ENCODE peak calls at places on chromosomes 4 and X, in four cellular contexts. Y, U, D and H are unnamed samples.

GRCh38 chrX:151816914-151817313 is 82.4 kb downstream of the CNGA2 start:
- DNase-seq in U (no peak), D (no peak), Y (no peak), H (no peak)

GRCh38 chr4:148444296-148445070 is 2.3 kb upstream of the NR3C2 start:
- DNase-seq in Y (peak; percentile 55), D (peak; percentile 32), U (peak; percentile 56), H (peak; percentile 42)

GRCh38 chr4:73674451-73674919 is 54.2 kb upstream of the RASSF6 start:
- DNase-seq in Y (no peak), D (no peak), U (no peak), H (no peak)

GRCh38 chr4:185599151-185599648 is 63.9 kb upstream of the PDLIM3 start:
- DNase-seq in D (no peak), Y (no peak), U (no peak), H (no peak)

GRCh38 chr4:143140696-143141095 is 44.0 kb upstream of the USP38 start:
- DNase-seq in U (peak; percentile 14), Y (no peak), D (no peak), H (no peak)

GRCh38 chr4:24752140-24752539 is 43.2 kb upstream of the SOD3 start:
- DNase-seq in U (no peak), D (no peak), Y (no peak), H (no peak)

GRCh38 chr4:73740353-73740778 is at the start of gene CXCL8:
- DNase-seq in Y (peak; percentile 84), D (no peak), U (no peak), H (peak; percentile 70)

GRCh38 chrX:34300871-34301270 is 168.8 kb upstream of the FAM47A start:
- DNase-seq in Y (peak; percentile 23), U (peak; percentile 16), D (no peak), H (no peak)

GRCh38 chrX:123860506-123860840 is 620 bp downstream of the XIAP start:
- DNase-seq in D (no peak), Y (peak; percentile 63), U (no peak), H (peak; percentile 38)

GRCh38 chrX:115449742-115450141 is 111.2 kb upstream of the PLS3 start:
- DNase-seq in U (no peak), D (no peak), Y (peak; percentile 12), H (peak; percentile 33)

DNA sequence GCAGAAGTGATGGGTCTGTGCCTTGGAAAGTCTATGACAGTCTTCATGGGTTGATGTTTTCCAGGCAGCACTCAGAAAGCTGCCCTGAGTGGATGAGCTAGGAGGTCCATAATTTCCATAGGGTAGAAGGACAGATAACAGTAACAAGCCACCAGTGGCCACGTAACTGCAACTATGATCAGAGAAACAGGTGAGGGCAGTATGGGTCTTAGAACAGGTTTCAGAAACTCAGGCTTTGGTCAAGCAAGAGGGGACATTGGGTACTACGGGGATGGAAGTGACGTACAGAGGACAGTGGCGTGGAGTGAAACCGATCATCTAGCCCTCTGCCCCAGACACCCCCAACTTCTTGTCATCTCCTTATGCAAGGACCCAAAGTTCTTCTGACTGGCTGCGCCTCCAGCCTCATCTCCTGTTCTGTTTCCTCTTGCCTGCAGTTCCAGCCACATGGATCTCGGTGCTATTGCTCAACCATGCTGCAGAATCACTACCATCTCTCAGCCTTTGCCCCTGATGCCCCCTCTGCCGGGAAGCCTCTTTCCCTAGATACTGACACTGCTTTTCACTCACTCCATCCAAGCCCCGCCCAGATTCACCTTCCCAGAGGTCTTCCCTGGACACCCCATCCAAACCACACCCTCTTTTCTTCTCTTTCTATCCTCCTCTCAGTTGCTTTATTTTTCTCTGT is 123.4 kb downstream of the MFAP3L start:
- DNase-seq in Y (no peak), U (no peak), D (no peak), H (no peak)
- TF ChIP-seq CTCF in Y (no peak), U (no peak), D (no peak), H (no peak)

DNA sequence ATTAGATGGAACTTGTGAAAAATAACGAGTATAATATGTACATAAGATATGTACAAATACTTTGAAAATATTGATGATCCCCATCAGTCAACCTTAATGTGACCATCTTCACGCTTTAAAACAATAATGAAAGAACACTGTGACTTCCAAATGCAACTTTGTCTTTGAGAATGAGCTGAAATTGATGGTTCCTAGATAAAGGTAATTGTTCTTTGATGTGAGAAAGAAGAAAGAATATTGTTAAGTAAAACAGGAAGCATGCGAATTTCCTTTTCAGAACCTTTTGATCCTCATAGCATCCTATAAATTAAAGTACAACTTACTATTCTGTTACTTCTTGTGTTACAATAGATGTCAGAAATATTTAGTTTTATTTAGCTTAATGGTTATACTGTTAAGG is 22.2 kb downstream of the IL2 start:
- DNase-seq in D (no peak), Y (no peak), U (no peak), H (no peak)
- TF ChIP-seq CTCF in D (no peak), Y (no peak), U (no peak), H (no peak)

GRCh38 chrX:148723551-148723950 is 223.1 kb downstream of the AFF2 start:
- DNase-seq in U (no peak), Y (no peak), D (no peak), H (no peak)
- TF ChIP-seq CTCF in U (no peak), Y (no peak), D (no peak), H (no peak)

DNA sequence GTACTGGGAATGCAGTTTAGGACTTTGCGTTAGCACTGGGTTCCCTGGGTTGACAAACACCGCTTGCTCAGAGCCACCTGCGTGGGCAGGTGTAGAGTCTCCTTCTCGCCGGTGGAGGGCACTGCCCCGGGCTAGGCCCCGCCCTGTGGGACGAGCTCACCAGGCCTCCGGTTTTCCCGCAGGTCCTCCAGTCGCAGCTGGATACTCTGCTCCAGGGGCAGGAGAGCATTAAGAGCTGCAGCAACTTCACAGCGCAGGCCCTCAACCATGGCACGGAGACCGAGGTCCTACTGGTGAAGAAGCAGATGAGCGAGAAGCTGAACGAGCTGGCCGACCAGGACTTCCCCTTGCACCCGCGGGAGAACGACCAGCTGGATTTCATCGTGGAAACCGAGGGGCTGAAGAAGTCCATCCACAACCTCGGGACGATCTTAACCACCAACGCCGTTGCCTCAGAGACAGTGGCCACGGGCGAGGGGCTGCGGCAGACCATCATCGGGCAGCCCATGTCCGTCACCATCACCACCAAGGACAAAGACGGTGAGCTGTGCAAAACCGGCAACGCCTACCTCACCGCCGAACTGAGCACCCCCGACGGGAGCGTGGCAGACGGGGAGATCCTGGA is 49.2 kb upstream of the MND1 start:
- DNase-seq in U (peak; percentile 18), Y (no peak), D (no peak), H (no peak)
- TF ChIP-seq CTCF in U (no peak), Y (no peak), D (no peak), H (no peak)

GRCh38 chr4:154858166-154858565 is 77.1 kb downstream of the RBM46 start:
- DNase-seq in Y (no peak), U (no peak), D (no peak), H (no peak)

GRCh38 chr4:154854362-154854761 is 73.3 kb downstream of the RBM46 start:
- DNase-seq in D (no peak), Y (no peak), U (no peak), H (no peak)
- TF ChIP-seq CTCF in D (no peak), Y (no peak), U (no peak), H (no peak)

GRCh38 chr4:83281326-83281725 is 3.3 kb downstream of the COQ2 start:
- DNase-seq in D (no peak), Y (no peak), U (no peak), H (no peak)
- TF ChIP-seq CTCF in D (no peak), Y (no peak), U (no peak), H (no peak)